ENCODE peak calls at places on chromosomes 11 and 22, in six cellular contexts. F, T, Y, B, Q and H are unnamed samples. For H3K4me1, the result is how much of the 10 kb centered on the place peaks cover.

GRCh38 chr22:42229455-42230149 is 40.9 kb downstream of the TCF20 start:
- DNase-seq in F (peak), T (no peak), Y (no peak), B (no peak), Q (no peak), H (no peak)

GRCh38 chr11:76443254-76443935 is 1.4 kb upstream of the EMSY start:
- DNase-seq in F (no peak), T (no peak), Y (no peak), B (no peak), Q (no peak), H (no peak)

GRCh38 chr11:91296628-91297027 is 928.0 kb upstream of the FAT3 start:
- DNase-seq in F (no peak), T (no peak), Y (no peak), B (no peak), Q (no peak), H (no peak)

GRCh38 chr11:69012092-69013008 is 696 bp downstream of the MRGPRF start:
- DNase-seq in F (no peak), T (peak), Y (no peak), B (no peak), Q (no peak), H (no peak)

GRCh38 chr11:122714484-122714883 is 59.0 kb downstream of the UBASH3B start:
- DNase-seq in F (peak), T (no peak), Y (no peak), B (no peak), Q (no peak), H (no peak)

GRCh38 chr22:47069270-47069669 is 306.8 kb downstream of the TBC1D22A start:
- DNase-seq in F (no peak), T (no peak), Y (no peak), B (peak), Q (no peak), H (no peak)

GRCh38 chr11:123308077-123308476 is 113.0 kb upstream of the CLMP start:
- DNase-seq in F (no peak), T (no peak), Y (no peak), B (no peak), Q (no peak), H (no peak)

GRCh38 chr11:1763336-1763795 is 361 bp downstream of the CTSD start:
- DNase-seq in F (no peak), T (peak), Y (no peak), B (no peak), Q (no peak), H (no peak)

GRCh38 chr11:10263929-10264328 is 30.1 kb downstream of the SBF2 start:
- DNase-seq in F (no peak), T (no peak), Y (no peak), B (no peak), Q (no peak), H (no peak)

GRCh38 chr22:19876941-19877625 is 22.4 kb upstream of the GNB1L start:
- DNase-seq in F (no peak), T (peak), Y (no peak), B (peak), Q (no peak), H (no peak)

GRCh38 chr11:115166826-115167225 is 337.4 kb downstream of the CADM1 start:
- DNase-seq in F (no peak), T (no peak), Y (no peak), B (no peak), Q (no peak), H (no peak)

GRCh38 chr11:114890076-114890475 is 211.7 kb downstream of the NXPE2 start:
- DNase-seq in F (no peak), T (no peak), Y (no peak), B (no peak), Q (no peak), H (no peak)

GRCh38 chr22:17929909-17930308 is 94.5 kb downstream of the MICAL3 start:
- DNase-seq in F (no peak), T (no peak), Y (no peak), B (peak), Q (no peak), H (no peak)

GRCh38 chr11:69010964-69011623 is 2.0 kb downstream of the MRGPRF start:
- DNase-seq in F (peak), T (peak), Y (peak), B (peak), Q (peak), H (peak)

GRCh38 chr11:68503281-68503687 is 42.7 kb downstream of the PPP6R3 start:
- DNase-seq in F (no peak), T (no peak), Y (no peak), B (no peak), Q (no peak), H (no peak)

GRCh38 chr11:67584205-67584880 is 731 bp downstream of the GSTP1 start:
- DNase-seq in F (peak), T (peak), Y (peak), B (peak), Q (no peak), H (no peak)

GRCh38 chr22:45934659-45935341 is 42.2 kb downstream of the WNT7B start:
- DNase-seq in F (peak), T (no peak), Y (no peak), B (no peak), Q (no peak), H (no peak)

GRCh38 chr11:35142481-35143207 is 3.7 kb downstream of the CD44 start:
- DNase-seq in F (no peak), T (no peak), Y (no peak), B (peak), Q (no peak), H (peak)

GRCh38 chr11:12042215-12042676 is 33.8 kb upstream of the DKK3 start:
- DNase-seq in F (no peak), T (no peak), Y (no peak), B (no peak), Q (no peak), H (no peak)

GRCh38 chr11:414333-414857 is 404 bp downstream of the SIGIRR start:
- DNase-seq in F (no peak), T (no peak), Y (no peak), B (peak), Q (no peak), H (no peak)

GRCh38 chr11:2781413-2782274 is 81.8 kb upstream of the KCNQ1OT1 start:
- DNase-seq in F (peak), T (peak), Y (peak), B (peak), Q (no peak), H (no peak)

GRCh38 chr22:46390652-46391301 is 55.3 kb downstream of the TRMU start:
- DNase-seq in F (peak), T (peak), Y (no peak), B (peak), Q (no peak), H (no peak)

GRCh38 chr22:41848468-41848867 is 15.6 kb downstream of the SREBF2 start:
- DNase-seq in F (peak), T (no peak), Y (peak), B (peak), Q (no peak), H (no peak)

GRCh38 chr22:24096401-24097115 is 84.7 kb upstream of the SUSD2 start:
- DNase-seq in F (no peak), T (no peak), Y (no peak), B (peak), Q (no peak), H (no peak)

GRCh38 chr11:64339754-64340408 is at the start of gene CCDC88B:
- DNase-seq in F (peak), T (peak), Y (no peak), B (peak), Q (no peak), H (peak)

DNA sequence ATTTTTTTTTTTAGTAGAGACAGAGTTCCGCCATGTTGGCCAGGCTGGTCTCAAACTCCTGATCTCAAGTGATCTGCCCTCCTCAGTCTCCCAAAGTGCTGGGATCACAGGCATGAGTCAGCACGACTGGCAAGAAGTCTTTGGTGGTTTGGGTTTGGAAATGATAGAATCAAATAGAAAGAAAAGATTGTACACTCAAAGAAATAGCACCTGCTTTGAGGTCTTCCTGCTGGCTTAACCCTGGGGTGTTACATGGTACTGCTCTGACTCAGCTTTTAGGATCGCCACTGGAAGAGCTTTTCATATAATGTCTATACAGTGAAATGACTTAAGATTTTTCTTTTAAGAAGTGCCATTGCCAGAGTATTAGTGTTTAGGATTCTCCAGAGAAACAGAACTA is 50.2 kb downstream of the JAM3 start:
- DNase-seq in F (no peak), T (no peak), Y (no peak), B (no peak), Q (no peak), H (no peak)
- TF ChIP-seq CTCF in F (no peak), T (no peak), Y (no peak), B (no peak), Q (no peak), H (no peak)

GRCh38 chr11:128831781-128832497 is 35.2 kb downstream of the KCNJ1 start:
- DNase-seq in F (no peak), T (no peak), Y (no peak), B (no peak), Q (no peak), H (no peak)

GRCh38 chr11:128830836-128831780 is 36.0 kb downstream of the KCNJ1 start:
- DNase-seq in F (peak), T (peak), Y (peak), B (peak), Q (peak), H (peak)

GRCh38 chr11:128828350-128828749 is 38.7 kb downstream of the KCNJ1 start:
- DNase-seq in F (no peak), T (no peak), Y (no peak), B (no peak), Q (no peak), H (no peak)

GRCh38 chr11:128827494-128827893 is 39.6 kb downstream of the KCNJ1 start:
- DNase-seq in F (no peak), T (no peak), Y (no peak), B (no peak), Q (no peak), H (peak)

GRCh38 chr11:128830290-128830813 is 36.7 kb downstream of the KCNJ1 start:
- DNase-seq in F (no peak), T (no peak), Y (no peak), B (no peak), Q (no peak), H (peak)
- H3K4me1 ChIP-seq in F (under half), T (under half), Y (under half), B (under half), Q (under half), H (under half)

DNA sequence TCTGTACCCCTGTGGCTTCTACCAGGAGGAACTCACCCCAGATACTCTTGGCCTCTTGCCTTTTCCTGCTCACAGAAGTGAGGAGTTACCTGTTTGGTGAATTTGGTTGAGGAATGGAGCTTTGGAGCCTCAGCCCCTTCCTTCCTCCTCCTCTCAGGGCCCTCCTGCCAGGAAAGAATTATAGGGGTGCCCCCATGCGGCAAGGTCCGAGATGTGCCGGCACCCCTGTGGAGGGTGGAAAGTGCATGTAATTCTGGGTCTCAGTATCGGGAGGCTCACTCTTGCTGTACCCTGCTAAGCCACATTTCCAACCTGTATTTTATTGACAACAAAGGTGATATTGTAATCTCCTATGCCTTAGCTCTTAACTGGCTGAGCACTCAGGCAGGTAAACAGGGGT is 13.7 kb upstream of the IGSF22 start:
- DNase-seq in F (no peak), T (no peak), Y (no peak), B (no peak), Q (no peak), H (no peak)
- TF ChIP-seq CTCF in F (no peak), T (no peak), Y (no peak), B (no peak), Q (no peak), H (no peak)

DNA sequence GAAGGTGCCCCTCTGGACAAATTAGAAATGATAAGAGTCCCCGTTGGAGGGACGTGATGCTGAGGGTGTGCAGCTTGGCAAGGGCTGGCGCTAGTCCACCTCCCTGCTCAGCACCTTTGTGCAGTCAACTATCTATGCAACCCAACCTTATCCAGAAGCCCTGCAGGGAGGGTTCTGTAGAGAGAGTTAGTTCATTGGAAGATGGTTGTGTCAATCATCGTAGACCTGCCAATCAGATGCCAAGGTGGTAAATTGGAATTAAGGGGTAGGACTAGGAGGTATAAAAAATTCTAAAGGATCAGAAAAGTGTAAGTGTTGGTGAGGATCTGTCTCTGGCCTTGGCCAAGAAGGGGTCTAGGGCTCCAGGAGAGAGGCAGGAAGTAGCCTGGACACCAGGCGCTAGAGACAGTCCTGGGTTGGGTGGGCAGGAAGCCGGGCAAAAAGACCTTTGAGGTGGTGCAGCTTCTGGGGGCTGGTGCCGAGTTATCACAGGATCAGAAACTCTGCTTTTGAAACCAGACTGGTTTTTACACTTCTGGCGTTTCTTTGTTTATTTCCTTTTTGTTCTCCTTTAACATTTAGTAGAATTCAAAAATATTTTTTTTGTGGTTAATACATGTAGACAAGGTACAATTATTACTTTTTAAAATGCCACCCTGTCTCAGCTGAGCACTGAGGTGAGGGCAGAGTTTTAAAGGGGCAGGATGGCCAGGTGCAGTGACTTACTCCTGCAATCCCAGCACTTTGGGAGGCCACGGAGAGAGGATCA is 1.6 kb downstream of the C1QTNF6 start:
- DNase-seq in F (peak), T (peak), Y (no peak), B (peak), Q (peak), H (no peak)
- H3K4me1 ChIP-seq in F (under half), T (half or more), Y (under half), B (under half), Q (under half), H (half or more)

GRCh38 chr11:110772863-110773262 is 60.6 kb upstream of the ARHGAP20 start:
- DNase-seq in F (no peak), T (no peak), Y (no peak), B (no peak), Q (no peak), H (no peak)

GRCh38 chr11:110773442-110773841 is 61.2 kb upstream of the ARHGAP20 start:
- DNase-seq in F (no peak), T (no peak), Y (no peak), B (no peak), Q (no peak), H (no peak)

GRCh38 chr11:110777765-110778164 is 65.5 kb upstream of the ARHGAP20 start:
- DNase-seq in F (no peak), T (no peak), Y (no peak), B (no peak), Q (no peak), H (no peak)

GRCh38 chr11:110776091-110776490 is 63.9 kb upstream of the ARHGAP20 start:
- DNase-seq in F (no peak), T (no peak), Y (no peak), B (no peak), Q (no peak), H (no peak)

DNA sequence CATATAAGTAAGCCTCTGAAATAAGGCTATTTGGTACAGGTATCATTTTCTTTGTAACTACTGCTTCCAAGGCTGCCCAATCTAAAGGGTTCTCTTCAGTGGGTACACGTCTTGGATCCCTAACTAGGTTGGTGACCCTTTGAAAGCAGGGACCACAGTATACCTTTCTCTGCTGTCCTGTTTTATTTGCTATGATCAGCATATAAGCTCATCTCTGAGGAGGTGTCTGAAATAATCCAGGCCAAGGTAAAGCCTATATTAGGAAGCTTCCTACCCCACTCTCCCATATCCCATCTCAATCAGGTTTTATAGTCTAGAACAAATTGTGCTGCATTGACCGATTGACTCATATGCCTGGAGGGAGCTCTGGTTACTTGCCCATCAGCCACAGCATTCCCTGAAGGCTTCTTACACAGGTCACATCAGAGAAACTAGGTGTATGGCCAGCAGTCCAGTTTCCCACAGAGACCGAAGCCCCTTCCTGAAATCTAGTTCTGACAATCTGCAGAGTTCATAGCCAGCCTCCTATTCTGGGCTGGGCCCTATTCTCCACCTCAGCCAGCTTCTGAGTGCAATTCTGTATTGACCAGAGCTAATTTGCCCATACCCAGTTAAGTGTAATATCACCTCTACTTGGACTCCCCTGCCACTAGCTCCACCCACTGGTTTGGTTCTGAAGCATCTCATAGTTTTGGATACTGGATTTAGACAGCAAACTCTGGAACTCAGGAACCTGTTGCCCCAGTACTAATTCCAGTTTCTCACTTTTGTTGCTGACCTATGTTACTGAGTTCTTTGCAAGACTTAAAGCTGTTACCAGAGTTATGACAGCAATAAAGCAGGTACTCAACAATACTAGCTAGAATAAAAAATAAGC is 62.1 kb upstream of the ARHGAP20 start:
- DNase-seq in F (no peak), T (no peak), Y (no peak), B (no peak), Q (no peak), H (no peak)
- TF ChIP-seq CTCF in F (no peak), T (no peak), Y (no peak), B (no peak), Q (no peak), H (no peak)

DNA sequence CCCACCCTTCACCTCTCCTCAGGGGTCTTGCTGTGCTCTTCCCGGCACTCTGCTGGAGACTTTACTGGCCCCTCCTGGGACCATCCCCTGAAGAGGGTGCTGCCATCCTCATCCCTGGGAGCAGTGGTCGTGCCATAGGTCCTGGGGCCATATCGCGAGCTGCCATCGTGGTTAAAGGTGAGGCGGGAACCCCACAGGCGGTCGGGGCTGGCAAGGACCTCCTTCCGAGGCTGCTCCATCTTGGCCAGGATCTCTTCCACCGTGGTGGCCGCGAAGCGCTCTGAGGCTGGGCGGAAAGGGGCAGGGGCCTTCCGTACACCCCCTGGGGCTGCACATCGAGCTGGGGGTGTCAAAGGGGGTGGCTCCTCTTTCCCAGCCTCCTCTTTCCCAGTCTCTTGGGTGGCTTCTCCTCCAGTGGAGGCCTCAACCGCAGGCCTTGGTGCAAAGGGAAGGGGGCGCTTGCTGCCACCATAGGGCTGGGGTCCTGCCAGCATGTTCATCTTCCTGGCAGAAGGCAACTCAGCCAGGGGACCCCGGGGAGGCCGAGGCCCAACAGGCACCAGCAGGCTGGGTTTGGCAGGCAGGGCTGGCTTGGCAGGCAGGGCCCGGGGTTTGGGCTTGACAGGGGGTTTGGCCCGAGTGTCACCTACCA is 4.6 kb downstream of the TNKS1BP1 start:
- DNase-seq in F (no peak), T (peak), Y (no peak), B (no peak), Q (no peak), H (no peak)
- H3K4me1 ChIP-seq in F (under half), T (half or more), Y (under half), B (under half), Q (under half), H (under half)